ENCODE peak calls at places on chromosomes 5 and 9, in six cellular contexts. X is kidney, J is PC-3, V is GM23338, D is GM12878, W is left ventricle myocardium inferior. B is an unnamed sample.

GRCh38 chr9:8338742-8339425 is 539.3 kb upstream of the DMAC1 start:
- DNase-seq in X (no peak), J (no peak), V (no peak), D (no peak), W (no peak), B (no peak)

GRCh38 chr5:179553875-179554274 is 3.5 kb downstream of the RUFY1 start:
- DNase-seq in X (no peak), J (peak; percentile 63), V (no peak), D (no peak), W (no peak), B (no peak)

GRCh38 chr9:13952906-13953305 is 361.0 kb downstream of the NFIB start:
- DNase-seq in X (no peak), J (no peak), V (no peak), D (no peak), W (no peak), B (no peak)

GRCh38 chr5:160105686-160106085 is 13.6 kb downstream of the PWWP2A start:
- DNase-seq in X (no peak), J (no peak), V (no peak), D (peak; percentile 61), W (no peak), B (no peak)

GRCh38 chr9:106588601-106589000 is 274.4 kb upstream of the ZNF462 start:
- DNase-seq in X (no peak), J (peak; percentile 74), V (peak; percentile 11), D (no peak), W (no peak), B (no peak)

GRCh38 chr9:75086443-75087278 is 1.3 kb downstream of the NMRK1 start:
- DNase-seq in X (no peak), J (no peak), V (peak; percentile 58), D (no peak), W (peak; percentile 18), B (no peak)

GRCh38 chr5:153601377-153601776 is 110.9 kb downstream of the GRIA1 start:
- DNase-seq in X (no peak), J (no peak), V (no peak), D (peak; percentile 28), W (no peak), B (no peak)

GRCh38 chr5:136984772-136985455 is 514.2 kb downstream of the SPOCK1 start:
- DNase-seq in X (no peak), J (no peak), V (no peak), D (no peak), W (no peak), B (no peak)

GRCh38 chr9:99782962-99783718 is 38.5 kb upstream of the NR4A3 start:
- DNase-seq in X (no peak), J (no peak), V (no peak), D (no peak), W (no peak), B (no peak)

GRCh38 chr9:127654619-127655018 is 42.5 kb downstream of the STXBP1 start:
- DNase-seq in X (no peak), J (no peak), V (peak; percentile 66), D (no peak), W (no peak), B (no peak)

GRCh38 chr9:19431361-19432171 is 22.8 kb downstream of the ACER2 start:
- DNase-seq in X (peak; percentile 89), J (no peak), V (no peak), D (no peak), W (peak; percentile 78), B (peak; percentile 16)

GRCh38 chr5:42349163-42349562 is 74.1 kb upstream of the GHR start:
- DNase-seq in X (no peak), J (peak; percentile 61), V (no peak), D (no peak), W (no peak), B (no peak)

GRCh38 chr9:130090915-130091314 is 37.2 kb downstream of the GPR107 start:
- DNase-seq in X (no peak), J (no peak), V (no peak), D (no peak), W (no peak), B (no peak)

GRCh38 chr9:33778700-33779351 is 16.5 kb upstream of the PRSS3 start:
- DNase-seq in X (no peak), J (peak; percentile 84), V (peak; percentile 80), D (peak; percentile 26), W (no peak), B (no peak)

DNA sequence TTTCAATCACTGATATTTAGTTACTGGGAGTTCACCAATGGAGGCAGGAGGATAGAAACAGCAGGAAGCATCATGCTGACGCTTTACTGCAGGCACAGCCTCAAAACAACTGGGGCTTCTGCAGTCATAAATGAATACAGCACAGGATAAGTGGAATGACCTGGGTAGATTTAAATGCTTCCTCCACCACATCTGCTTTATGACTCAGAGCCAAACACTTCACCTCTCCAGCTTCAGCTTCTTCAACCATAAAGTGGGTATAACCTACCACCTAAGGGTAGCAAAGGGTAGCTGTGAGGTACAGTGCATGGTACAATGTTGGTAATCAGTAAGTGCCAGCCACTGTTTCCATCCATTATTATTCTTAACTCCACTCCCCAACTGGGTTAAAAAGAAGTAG is 28.4 kb downstream of the RASEF start:
- DNase-seq in X (no peak), J (peak; percentile 49), V (no peak), D (no peak), W (no peak), B (no peak)
- H3K27ac ChIP-seq in X (no peak overlapping the region), J (no peak overlapping the region), V (no peak overlapping the region), D (no peak overlapping the region), W (no peak overlapping the region), B (no peak overlapping the region)

GRCh38 chr9:93588641-93589609 is 12.5 kb downstream of the PHF2 start:
- DNase-seq in X (no peak), J (no peak), V (no peak), D (no peak), W (no peak), B (no peak)

GRCh38 chr9:93587284-93587650 is 10.9 kb downstream of the PHF2 start:
- DNase-seq in X (no peak), J (no peak), V (no peak), D (no peak), W (no peak), B (no peak)

GRCh38 chr9:93586290-93587057 is 10.1 kb downstream of the PHF2 start:
- DNase-seq in X (peak; percentile 64), J (no peak), V (no peak), D (no peak), W (peak; percentile 48), B (no peak)

GRCh38 chr9:93589688-93590087 is 13.3 kb downstream of the PHF2 start:
- DNase-seq in X (no peak), J (no peak), V (no peak), D (no peak), W (no peak), B (no peak)

GRCh38 chr9:93587651-93588347 is 11.4 kb downstream of the PHF2 start:
- DNase-seq in X (no peak), J (no peak), V (no peak), D (no peak), W (no peak), B (peak; percentile 56)
- TF ChIP-seq CTCF in X (peak; percentile 11), J (peak; percentile 21), V (peak; percentile 47), D (no peak), W (peak; percentile 44), B (no peak)

GRCh38 chr9:37167456-37167855 is 47.1 kb downstream of the ZCCHC7 start:
- DNase-seq in X (no peak), J (no peak), V (no peak), D (no peak), W (no peak), B (no peak)

GRCh38 chr9:37174247-37174646 is 53.9 kb downstream of the ZCCHC7 start:
- DNase-seq in X (no peak), J (no peak), V (no peak), D (no peak), W (no peak), B (no peak)

DNA sequence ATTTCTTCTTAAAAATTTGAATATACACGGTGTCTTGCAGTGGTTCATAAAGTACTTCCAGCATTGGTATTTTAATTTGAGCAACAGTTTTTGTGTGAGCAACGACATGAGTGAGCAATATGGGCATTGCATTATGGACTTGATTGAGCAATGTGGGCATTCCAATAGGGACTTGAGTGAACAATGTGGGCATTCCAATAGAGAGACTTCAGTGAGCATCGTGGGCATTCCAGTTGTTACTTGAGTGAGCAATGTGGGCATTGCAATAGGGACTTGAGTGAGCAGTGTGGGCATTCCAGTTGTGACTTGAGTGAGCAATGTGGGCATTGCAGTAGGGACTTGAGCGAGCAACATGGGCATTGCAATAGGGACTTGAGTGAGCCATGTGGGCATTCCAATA is 52.1 kb downstream of the ZCCHC7 start:
- DNase-seq in X (no peak), J (no peak), V (no peak), D (no peak), W (no peak), B (no peak)
- H3K4me1 ChIP-seq in X (no peaks in the 10 kb centered on the region), J (no peaks in the 10 kb centered on the region), V (no peaks in the 10 kb centered on the region), D (no peaks in the 10 kb centered on the region), W (peaks cover 4% of the 10 kb centered on the region), B (peaks cover 4% of the 10 kb centered on the region)

DNA sequence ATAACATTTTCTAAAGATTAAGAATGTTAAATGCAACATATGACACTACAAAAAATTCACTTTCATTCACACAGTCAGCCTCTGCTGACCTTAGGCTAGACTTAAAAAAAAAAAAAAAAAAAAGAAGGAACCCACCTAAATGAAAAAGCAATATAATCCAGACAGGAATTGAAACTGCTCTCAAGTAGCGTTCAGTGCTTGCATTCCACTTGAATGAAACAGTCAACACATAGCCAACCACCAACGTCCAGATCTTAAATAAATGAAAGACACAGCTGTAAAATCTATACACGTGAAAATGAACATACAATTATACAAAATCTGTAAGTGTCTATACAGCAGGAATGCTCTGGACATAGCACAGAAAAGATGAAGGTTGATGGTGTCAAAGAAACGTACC is 11.4 kb downstream of the TMEM245 start:
- DNase-seq in X (no peak), J (peak; percentile 23), V (no peak), D (no peak), W (no peak), B (no peak)
- H3K27ac ChIP-seq in X (no peak overlapping the region), J (peak overlapping the region; percentile 39), V (no peak overlapping the region), D (no peak overlapping the region), W (peak overlapping the region; percentile 98), B (peak overlapping the region; percentile 73)

DNA sequence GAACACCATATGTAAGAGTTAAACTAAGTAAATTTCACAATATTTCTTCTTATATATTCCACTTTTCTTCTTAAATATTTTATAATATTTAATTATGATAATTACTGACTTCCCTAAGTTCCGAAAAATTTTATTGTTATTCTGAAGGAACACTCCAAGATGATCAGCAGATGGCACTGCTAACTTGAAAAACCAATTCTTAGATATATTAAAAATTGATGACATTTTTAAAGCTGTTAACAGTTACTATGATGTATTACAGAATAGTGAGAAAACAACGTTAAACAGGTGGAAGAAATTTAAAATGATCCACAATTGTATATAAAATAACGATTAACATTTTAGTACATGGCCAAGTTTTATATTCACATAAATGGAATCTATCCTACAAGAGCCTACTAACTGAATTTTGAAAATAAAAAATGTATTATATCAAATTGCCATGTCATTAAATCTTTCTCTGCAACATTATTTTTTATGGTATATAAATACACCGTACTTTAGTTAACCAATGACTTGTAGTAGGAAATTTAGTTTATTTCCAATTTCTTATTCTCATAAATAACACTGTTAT is 30.1 kb upstream of the MUSK start:
- DNase-seq in X (no peak), J (peak; percentile 64), V (peak; percentile 11), D (no peak), W (no peak), B (no peak)
- TF ChIP-seq CTCF in X (peak; percentile 28), J (peak; percentile 59), V (no peak), D (peak; percentile 21), W (peak; percentile 56), B (peak; percentile 68)

DNA sequence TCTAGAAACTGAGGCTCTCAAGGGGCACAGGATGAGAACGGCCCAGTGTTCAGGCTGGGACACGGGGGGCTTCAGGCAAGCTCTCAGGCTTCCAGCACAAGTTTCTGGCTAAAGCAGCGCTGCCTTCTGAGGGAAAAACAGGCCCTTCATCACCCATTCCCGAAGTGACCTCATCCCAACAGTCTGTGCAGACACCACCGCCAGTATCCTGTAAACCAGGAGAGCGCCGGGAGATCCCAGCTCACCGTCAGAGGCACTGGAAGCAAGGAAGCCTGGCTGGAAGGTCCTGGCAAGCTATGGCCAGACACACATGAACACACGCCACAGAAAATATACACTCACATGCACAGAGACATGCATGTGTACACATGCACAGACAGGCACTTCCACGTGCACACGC is 8.8 kb downstream of the SLC12A7 start:
- DNase-seq in X (no peak), J (no peak), V (no peak), D (no peak), W (no peak), B (no peak)
- H3K4me1 ChIP-seq in X (peaks cover 74% of the 10 kb centered on the region), J (no peaks in the 10 kb centered on the region), V (peaks cover 47% of the 10 kb centered on the region), D (no peaks in the 10 kb centered on the region), W (peaks cover 96% of the 10 kb centered on the region), B (peaks cover 4% of the 10 kb centered on the region)